ENCODE peak calls at places on chromosomes 12 and 14, in nine cellular contexts. One of them, this sample, is unnamed.
A peak's percentile ranks its signal among the peaks of the same experiment; 100 is the strongest.

GRCh38 chr12:16369156-16369555 is 21.7 kb downstream of the MGST1 start:
- DNase-seq in esophagus squamous epithelium: no peak
- DNase-seq in ureter: no peak
- DNase-seq in NCI-H748 treated with DMSO at 0.1 percent for 48 hours: no peak
- DNase-seq in astrocyte of the spinal cord: no peak
- DNase-seq in stimulated activated naive B cell treated with anti-CD40 and anti-IgM and Interleukin-4, amounts not matched to agents 10 μg/mL and 1 μg/mL and 100 μg/mL, for 72 hours: no peak
- DNase-seq in AML-193: no peak
- DNase-seq in stimulated activated CD4-positive, alpha-beta T cell treated with anti-CD3 and anti-CD28 coated beads, Interleukin-4, amount 100 ng/mL, for 4 hours: no peak
- DNase-seq in activated CD4-positive, alpha-beta T cell treated with anti-CD3 and anti-CD28 coated beads, Interleukin-2, amount 10 ng/mL, durations not matched to agents 7 days and 5 days: no peak
- DNase-seq in this sample: no peak

GRCh38 chr12:26941251-26941650 is 3.0 kb downstream of the FGFR1OP2 start:
- DNase-seq in esophagus squamous epithelium: no peak
- DNase-seq in ureter: no peak
- DNase-seq in NCI-H748 treated with DMSO at 0.1 percent for 48 hours: no peak
- DNase-seq in astrocyte of the spinal cord: no peak
- DNase-seq in stimulated activated naive B cell treated with anti-CD40 and anti-IgM and Interleukin-4, amounts not matched to agents 10 μg/mL and 1 μg/mL and 100 μg/mL, for 72 hours: no peak
- DNase-seq in AML-193: no peak
- DNase-seq in stimulated activated CD4-positive, alpha-beta T cell treated with anti-CD3 and anti-CD28 coated beads, Interleukin-4, amount 100 ng/mL, for 4 hours: no peak
- DNase-seq in activated CD4-positive, alpha-beta T cell treated with anti-CD3 and anti-CD28 coated beads, Interleukin-2, amount 10 ng/mL, durations not matched to agents 7 days and 5 days: no peak
- DNase-seq in this sample: no peak

GRCh38 chr12:120961604-120962486 is 16.5 kb upstream of the HNF1A start:
- DNase-seq in esophagus squamous epithelium: no peak
- DNase-seq in ureter: peak; percentile 49
- DNase-seq in NCI-H748 treated with DMSO at 0.1 percent for 48 hours: no peak
- DNase-seq in astrocyte of the spinal cord: no peak
- DNase-seq in stimulated activated naive B cell treated with anti-CD40 and anti-IgM and Interleukin-4, amounts not matched to agents 10 μg/mL and 1 μg/mL and 100 μg/mL, for 72 hours: no peak
- DNase-seq in AML-193: no peak
- DNase-seq in stimulated activated CD4-positive, alpha-beta T cell treated with anti-CD3 and anti-CD28 coated beads, Interleukin-4, amount 100 ng/mL, for 4 hours: no peak
- DNase-seq in activated CD4-positive, alpha-beta T cell treated with anti-CD3 and anti-CD28 coated beads, Interleukin-2, amount 10 ng/mL, durations not matched to agents 7 days and 5 days: no peak
- DNase-seq in this sample: no peak

GRCh38 chr12:15045451-15045850 is 72.6 kb downstream of the PDE6H start:
- DNase-seq in esophagus squamous epithelium: no peak
- DNase-seq in ureter: no peak
- DNase-seq in NCI-H748 treated with DMSO at 0.1 percent for 48 hours: no peak
- DNase-seq in astrocyte of the spinal cord: no peak
- DNase-seq in stimulated activated naive B cell treated with anti-CD40 and anti-IgM and Interleukin-4, amounts not matched to agents 10 μg/mL and 1 μg/mL and 100 μg/mL, for 72 hours: no peak
- DNase-seq in AML-193: no peak
- DNase-seq in stimulated activated CD4-positive, alpha-beta T cell treated with anti-CD3 and anti-CD28 coated beads, Interleukin-4, amount 100 ng/mL, for 4 hours: no peak
- DNase-seq in activated CD4-positive, alpha-beta T cell treated with anti-CD3 and anti-CD28 coated beads, Interleukin-2, amount 10 ng/mL, durations not matched to agents 7 days and 5 days: no peak
- DNase-seq in this sample: no peak

GRCh38 chr12:116135209-116135930 is 142.1 kb downstream of the MED13L start:
- DNase-seq in esophagus squamous epithelium: no peak
- DNase-seq in ureter: no peak
- DNase-seq in NCI-H748 treated with DMSO at 0.1 percent for 48 hours: no peak
- DNase-seq in astrocyte of the spinal cord: peak; percentile 67
- DNase-seq in stimulated activated naive B cell treated with anti-CD40 and anti-IgM and Interleukin-4, amounts not matched to agents 10 μg/mL and 1 μg/mL and 100 μg/mL, for 72 hours: no peak
- DNase-seq in AML-193: no peak
- DNase-seq in stimulated activated CD4-positive, alpha-beta T cell treated with anti-CD3 and anti-CD28 coated beads, Interleukin-4, amount 100 ng/mL, for 4 hours: no peak
- DNase-seq in activated CD4-positive, alpha-beta T cell treated with anti-CD3 and anti-CD28 coated beads, Interleukin-2, amount 10 ng/mL, durations not matched to agents 7 days and 5 days: no peak
- DNase-seq in this sample: no peak

GRCh38 chr12:46650688-46651087 is 175.1 kb downstream of the SLC38A4 start:
- DNase-seq in esophagus squamous epithelium: no peak
- DNase-seq in ureter: no peak
- DNase-seq in NCI-H748 treated with DMSO at 0.1 percent for 48 hours: no peak
- DNase-seq in astrocyte of the spinal cord: no peak
- DNase-seq in stimulated activated naive B cell treated with anti-CD40 and anti-IgM and Interleukin-4, amounts not matched to agents 10 μg/mL and 1 μg/mL and 100 μg/mL, for 72 hours: no peak
- DNase-seq in AML-193: no peak
- DNase-seq in stimulated activated CD4-positive, alpha-beta T cell treated with anti-CD3 and anti-CD28 coated beads, Interleukin-4, amount 100 ng/mL, for 4 hours: no peak
- DNase-seq in activated CD4-positive, alpha-beta T cell treated with anti-CD3 and anti-CD28 coated beads, Interleukin-2, amount 10 ng/mL, durations not matched to agents 7 days and 5 days: no peak
- DNase-seq in this sample: no peak

GRCh38 chr12:10212623-10213131 is at the start of gene GABARAPL1:
- DNase-seq in esophagus squamous epithelium: peak; percentile 15
- DNase-seq in ureter: peak; percentile 88
- DNase-seq in NCI-H748 treated with DMSO at 0.1 percent for 48 hours: peak; percentile 6
- DNase-seq in astrocyte of the spinal cord: peak; percentile 86
- DNase-seq in stimulated activated naive B cell treated with anti-CD40 and anti-IgM and Interleukin-4, amounts not matched to agents 10 μg/mL and 1 μg/mL and 100 μg/mL, for 72 hours: peak; percentile 42
- DNase-seq in AML-193: peak; percentile 5
- DNase-seq in stimulated activated CD4-positive, alpha-beta T cell treated with anti-CD3 and anti-CD28 coated beads, Interleukin-4, amount 100 ng/mL, for 4 hours: peak; percentile 68
- DNase-seq in activated CD4-positive, alpha-beta T cell treated with anti-CD3 and anti-CD28 coated beads, Interleukin-2, amount 10 ng/mL, durations not matched to agents 7 days and 5 days: peak; percentile 71
- DNase-seq in this sample: peak; percentile 85

GRCh38 chr14:99363051-99363450 is 91.1 kb upstream of the BCL11B start:
- DNase-seq in esophagus squamous epithelium: no peak
- DNase-seq in ureter: no peak
- DNase-seq in NCI-H748 treated with DMSO at 0.1 percent for 48 hours: no peak
- DNase-seq in astrocyte of the spinal cord: no peak
- DNase-seq in stimulated activated naive B cell treated with anti-CD40 and anti-IgM and Interleukin-4, amounts not matched to agents 10 μg/mL and 1 μg/mL and 100 μg/mL, for 72 hours: no peak
- DNase-seq in AML-193: no peak
- DNase-seq in stimulated activated CD4-positive, alpha-beta T cell treated with anti-CD3 and anti-CD28 coated beads, Interleukin-4, amount 100 ng/mL, for 4 hours: no peak
- DNase-seq in activated CD4-positive, alpha-beta T cell treated with anti-CD3 and anti-CD28 coated beads, Interleukin-2, amount 10 ng/mL, durations not matched to agents 7 days and 5 days: no peak
- DNase-seq in this sample: no peak

This sample was measured in naive thymus-derived CD8-positive, alpha-beta T cell.